ENCODE peak calls at places on chromosome 18, in eight cellular contexts. E, N, P, C, O, W, J and V are unnamed samples.

GRCh38 chr18:79519751-79520472 is 124.2 kb downstream of the NFATC1 start:
- DNase-seq in E (no peak), N (no peak), P (no peak), C (peak; percentile 63), O (no peak), W (no peak), J (peak; percentile 21), V (no peak)

GRCh38 chr18:28905509-28905908 is 728.6 kb upstream of the CDH2 start:
- DNase-seq in E (no peak), N (peak; percentile 74), P (peak; percentile 29), C (no peak), O (no peak), W (no peak), J (no peak), V (no peak)

GRCh38 chr18:11849845-11850747 is 1.1 kb upstream of the CHMP1B start:
- DNase-seq in E (no peak), N (peak; percentile 94), P (peak; percentile 98), C (peak; percentile 80), O (peak; percentile 46), W (no peak), J (peak; percentile 57), V (peak; percentile 50)

GRCh38 chr18:79503406-79503805 is 107.7 kb downstream of the NFATC1 start:
- DNase-seq in E (no peak), N (no peak), P (no peak), C (no peak), O (no peak), W (no peak), J (no peak), V (no peak)

GRCh38 chr18:34084635-34085034 is 140.1 kb downstream of the NOL4 start:
- DNase-seq in E (no peak), N (no peak), P (no peak), C (no peak), O (peak; percentile 43), W (no peak), J (no peak), V (no peak)

GRCh38 chr18:44681611-44682010 is 923 bp downstream of the SETBP1 start:
- DNase-seq in E (no peak), N (no peak), P (no peak), C (no peak), O (no peak), W (no peak), J (no peak), V (no peak)

GRCh38 chr18:48544661-48545415 is 6.0 kb downstream of the CTIF start:
- DNase-seq in E (no peak), N (no peak), P (no peak), C (peak; percentile 35), O (no peak), W (no peak), J (no peak), V (no peak)

GRCh38 chr18:56353676-56354260 is 284.6 kb downstream of the TXNL1 start:
- DNase-seq in E (no peak), N (no peak), P (no peak), C (no peak), O (no peak), W (no peak), J (no peak), V (no peak)

GRCh38 chr18:56532176-56532840 is 106.1 kb downstream of the TXNL1 start:
- DNase-seq in E (no peak), N (peak; percentile 13), P (peak; percentile 19), C (no peak), O (no peak), W (no peak), J (no peak), V (no peak)

GRCh38 chr18:12621737-12622306 is 36.1 kb downstream of the SPIRE1 start:
- DNase-seq in E (no peak), N (peak; percentile 80), P (peak; percentile 71), C (no peak), O (no peak), W (no peak), J (no peak), V (no peak)

GRCh38 chr18:28313602-28314001 is 136.7 kb upstream of the CDH2 start:
- DNase-seq in E (no peak), N (no peak), P (no peak), C (no peak), O (no peak), W (no peak), J (no peak), V (no peak)

GRCh38 chr18:3262234-3263171 is 570 bp downstream of the MYL12B start:
- DNase-seq in E (no peak), N (peak; percentile 41), P (no peak), C (no peak), O (no peak), W (no peak), J (peak; percentile 18), V (no peak)

GRCh38 chr18:29439398-29439797 is 1262.5 kb upstream of the CDH2 start:
- DNase-seq in E (no peak), N (no peak), P (no peak), C (no peak), O (no peak), W (no peak), J (no peak), V (no peak)

GRCh38 chr18:10432781-10433180 is 21.7 kb upstream of the APCDD1 start:
- DNase-seq in E (no peak), N (no peak), P (no peak), C (no peak), O (no peak), W (no peak), J (no peak), V (no peak)

GRCh38 chr18:46260016-46260878 is 156.1 kb downstream of the HAUS1 start:
- DNase-seq in E (no peak), N (peak; percentile 48), P (peak; percentile 47), C (no peak), O (no peak), W (no peak), J (no peak), V (no peak)

GRCh38 chr18:63683890-63684289 is 18.9 kb upstream of the SERPINB11 start:
- DNase-seq in E (no peak), N (peak; percentile 37), P (no peak), C (no peak), O (no peak), W (no peak), J (no peak), V (no peak)

GRCh38 chr18:44732604-44733003 is 51.9 kb downstream of the SETBP1 start:
- DNase-seq in E (no peak), N (no peak), P (no peak), C (no peak), O (no peak), W (no peak), J (no peak), V (no peak)

GRCh38 chr18:48819276-48819675 is 131.5 kb downstream of the SMAD7 start:
- DNase-seq in E (no peak), N (no peak), P (no peak), C (peak; percentile 44), O (no peak), W (no peak), J (no peak), V (no peak)

GRCh38 chr18:183769-184168 is 25.4 kb downstream of the USP14 start:
- DNase-seq in E (no peak), N (no peak), P (peak; percentile 6), C (no peak), O (peak; percentile 67), W (no peak), J (no peak), V (peak; percentile 36)

GRCh38 chr18:26956894-26957293 is 91.4 kb upstream of the AQP4 start:
- DNase-seq in E (no peak), N (no peak), P (no peak), C (no peak), O (no peak), W (no peak), J (no peak), V (no peak)

GRCh38 chr18:79695269-79695668 is 15.7 kb downstream of the CTDP1 start:
- DNase-seq in E (no peak), N (no peak), P (peak; percentile 10), C (no peak), O (no peak), W (no peak), J (no peak), V (no peak)

GRCh38 chr18:76407681-76408080 is 87.4 kb downstream of the ZNF516 start:
- DNase-seq in E (no peak), N (no peak), P (no peak), C (no peak), O (no peak), W (no peak), J (no peak), V (no peak)

GRCh38 chr18:73614812-73615211 is 532.8 kb downstream of the FBXO15 start:
- DNase-seq in E (no peak), N (peak; percentile 96), P (peak; percentile 21), C (no peak), O (no peak), W (no peak), J (no peak), V (no peak)

GRCh38 chr18:76429262-76430126 is 65.5 kb downstream of the ZNF516 start:
- DNase-seq in E (peak; percentile 33), N (no peak), P (no peak), C (no peak), O (no peak), W (no peak), J (no peak), V (no peak)

GRCh38 chr18:50944245-50944917 is 23.5 kb upstream of the ELAC1 start:
- DNase-seq in E (no peak), N (peak; percentile 1), P (no peak), C (no peak), O (no peak), W (peak; percentile 1), J (no peak), V (no peak)

GRCh38 chr18:48941672-48942071 is 9.1 kb downstream of the SMAD7 start:
- DNase-seq in E (no peak), N (no peak), P (no peak), C (no peak), O (no peak), W (no peak), J (no peak), V (no peak)

GRCh38 chr18:62452280-62452824 is 70.5 kb upstream of the ZCCHC2 start:
- DNase-seq in E (no peak), N (peak; percentile 14), P (no peak), C (no peak), O (no peak), W (no peak), J (no peak), V (no peak)

GRCh38 chr18:10912790-10913560 is 236.4 kb downstream of the PIEZO2 start:
- DNase-seq in E (no peak), N (no peak), P (peak; percentile 90), C (no peak), O (no peak), W (no peak), J (no peak), V (no peak)

GRCh38 chr18:64053246-64053645 is 83.4 kb downstream of the SERPINB8 start:
- DNase-seq in E (no peak), N (no peak), P (no peak), C (no peak), O (no peak), W (no peak), J (no peak), V (no peak)